ENCODE peak calls at places on chromosomes 13 and 19, in four cellular contexts. One of them, this sample, is unnamed.

GRCh38 chr19:35975608-35976214 is 19.3 kb upstream of the SDHAF1 start:
- DNase-seq in SK-N-SH: no peak
- DNase-seq in tibial nerve: no peak
- DNase-seq in transverse colon: no peak
- DNase-seq in this sample: no peak

GRCh38 chr13:97194473-97194872 is 27.7 kb upstream of the MBNL2 start:
- DNase-seq in transverse colon: no peak
- DNase-seq in tibial nerve: no peak
- DNase-seq in SK-N-SH: no peak
- DNase-seq in this sample: no peak

GRCh38 chr13:82070411-82070810 is 1729.5 kb upstream of the SPRY2 start:
- DNase-seq in transverse colon: no peak
- DNase-seq in tibial nerve: no peak
- DNase-seq in SK-N-SH: no peak
- DNase-seq in this sample: no peak

GRCh38 chr19:29086182-29086581 is 126.8 kb downstream of the UQCRFS1 start:
- DNase-seq in SK-N-SH: no peak
- DNase-seq in tibial nerve: no peak
- DNase-seq in transverse colon: no peak
- DNase-seq in this sample: no peak

GRCh38 chr19:45507864-45508680 is 793 bp downstream of the VASP start:
- DNase-seq in transverse colon: peak
- DNase-seq in SK-N-SH: no peak
- DNase-seq in tibial nerve: no peak
- DNase-seq in this sample: peak

GRCh38 chr13:50788551-50788950 is 54.9 kb downstream of the DLEU7 start:
- DNase-seq in SK-N-SH: no peak
- DNase-seq in transverse colon: no peak
- DNase-seq in tibial nerve: no peak
- DNase-seq in this sample: no peak

GRCh38 chr19:7923295-7924191 is 2.4 kb downstream of the CTXN1 start:
- DNase-seq in tibial nerve: no peak
- DNase-seq in SK-N-SH: no peak
- DNase-seq in transverse colon: no peak
- DNase-seq in this sample: no peak

GRCh38 chr19:409515-410242 is 732 bp upstream of the C2CD4C start:
- DNase-seq in transverse colon: no peak
- DNase-seq in tibial nerve: no peak
- DNase-seq in SK-N-SH: peak
- DNase-seq in this sample: peak

GRCh38 chr13:95267662-95268369 is 33.4 kb downstream of the ABCC4 start:
- DNase-seq in SK-N-SH: no peak
- DNase-seq in tibial nerve: no peak
- DNase-seq in transverse colon: peak
- DNase-seq in this sample: no peak

GRCh38 chr13:34466301-34466700 is 475.8 kb upstream of the NBEA start:
- DNase-seq in SK-N-SH: no peak
- DNase-seq in transverse colon: no peak
- DNase-seq in tibial nerve: no peak
- DNase-seq in this sample: no peak

GRCh38 chr13:114053026-114053425 is 79.2 kb upstream of the C13orf46 start:
- DNase-seq in tibial nerve: no peak
- DNase-seq in transverse colon: no peak
- DNase-seq in SK-N-SH: no peak
- DNase-seq in this sample: no peak

GRCh38 chr19:49473868-49474544 is at the start of gene FLT3LG:
- DNase-seq in transverse colon: peak
- DNase-seq in SK-N-SH: peak
- DNase-seq in tibial nerve: peak
- DNase-seq in this sample: peak

GRCh38 chr13:72397265-72397664 is 330.2 kb downstream of the MZT1 start:
- DNase-seq in tibial nerve: no peak
- DNase-seq in SK-N-SH: no peak
- DNase-seq in transverse colon: no peak
- DNase-seq in this sample: no peak

GRCh38 chr19:54473071-54473941 is at the start of gene CDC42EP5:
- DNase-seq in transverse colon: peak
- DNase-seq in tibial nerve: peak
- DNase-seq in SK-N-SH: peak
- DNase-seq in this sample: peak

GRCh38 chr19:53034948-53035675 is 9.4 kb upstream of the ERVV-2 start:
- DNase-seq in transverse colon: no peak
- DNase-seq in SK-N-SH: no peak
- DNase-seq in tibial nerve: no peak
- DNase-seq in this sample: no peak

GRCh38 chr19:22608441-22608840 is 25.7 kb upstream of the ZNF492 start:
- DNase-seq in transverse colon: no peak
- DNase-seq in SK-N-SH: no peak
- DNase-seq in tibial nerve: no peak
- DNase-seq in this sample: no peak

GRCh38 chr19:34502582-34503545 is 21.3 kb downstream of the WTIP start:
- DNase-seq in transverse colon: no peak
- DNase-seq in SK-N-SH: peak
- DNase-seq in tibial nerve: no peak
- DNase-seq in this sample: no peak

GRCh38 chr19:38162094-38162493 is 61.9 kb downstream of the DPF1 start:
- DNase-seq in transverse colon: no peak
- DNase-seq in SK-N-SH: no peak
- DNase-seq in tibial nerve: no peak
- DNase-seq in this sample: no peak

GRCh38 chr13:93522486-93522885 is 295.9 kb downstream of the GPC6 start:
- DNase-seq in SK-N-SH: no peak
- DNase-seq in tibial nerve: no peak
- DNase-seq in transverse colon: no peak
- DNase-seq in this sample: no peak

GRCh38 chr13:71922191-71922590 is 55.2 kb upstream of the DACH1 start:
- DNase-seq in SK-N-SH: no peak
- DNase-seq in transverse colon: no peak
- DNase-seq in tibial nerve: no peak
- DNase-seq in this sample: no peak

GRCh38 chr13:48749699-48750473 is 96.2 kb downstream of the CYSLTR2 start:
- DNase-seq in SK-N-SH: peak
- DNase-seq in tibial nerve: peak
- DNase-seq in transverse colon: peak
- DNase-seq in this sample: peak

GRCh38 chr19:41917676-41918075 is 10.6 kb downstream of the ERFL start:
- DNase-seq in tibial nerve: no peak
- DNase-seq in transverse colon: no peak
- DNase-seq in SK-N-SH: no peak
- DNase-seq in this sample: no peak

GRCh38 chr13:44434441-44435141 is 61.0 kb downstream of the SERP2 start:
- DNase-seq in SK-N-SH: no peak
- DNase-seq in transverse colon: no peak
- DNase-seq in tibial nerve: no peak
- DNase-seq in this sample: no peak

GRCh38 chr19:37683520-37683919 is 28.3 kb upstream of the ZFP30 start:
- DNase-seq in transverse colon: no peak
- DNase-seq in tibial nerve: no peak
- DNase-seq in SK-N-SH: no peak
- DNase-seq in this sample: no peak

GRCh38 chr13:77800219-77800618 is 102.7 kb downstream of the SLAIN1 start:
- DNase-seq in transverse colon: no peak
- DNase-seq in tibial nerve: no peak
- DNase-seq in SK-N-SH: no peak
- DNase-seq in this sample: no peak

GRCh38 chr19:46945668-46946067 is 74.0 kb upstream of the NPAS1 start:
- DNase-seq in tibial nerve: no peak
- DNase-seq in SK-N-SH: no peak
- DNase-seq in transverse colon: no peak
- DNase-seq in this sample: no peak

GRCh38 chr13:37460211-37460610 is 138.4 kb downstream of the POSTN start:
- DNase-seq in transverse colon: no peak
- DNase-seq in SK-N-SH: no peak
- DNase-seq in tibial nerve: no peak
- DNase-seq in this sample: no peak

GRCh38 chr19:38255759-38256052 is 468 bp downstream of the PPP1R14A start:
- DNase-seq in transverse colon: no peak
- DNase-seq in tibial nerve: no peak
- DNase-seq in SK-N-SH: peak
- DNase-seq in this sample: no peak

GRCh38 chr19:12913871-12914690 is 5.0 kb downstream of the SYCE2 start:
- DNase-seq in tibial nerve: peak
- DNase-seq in transverse colon: peak
- DNase-seq in SK-N-SH: no peak
- DNase-seq in this sample: no peak

GRCh38 chr19:36198116-36198515 is 16.3 kb downstream of the ZNF565 start:
- DNase-seq in tibial nerve: no peak
- DNase-seq in SK-N-SH: no peak
- DNase-seq in transverse colon: no peak
- DNase-seq in this sample: no peak

GRCh38 chr19:9547870-9548269 is 9.4 kb upstream of the ZNF426 start:
- DNase-seq in SK-N-SH: no peak
- DNase-seq in transverse colon: no peak
- DNase-seq in tibial nerve: no peak
- DNase-seq in this sample: no peak

GRCh38 chr19:11203194-11204075 is 6.1 kb upstream of the KANK2 start:
- DNase-seq in tibial nerve: peak
- DNase-seq in SK-N-SH: peak
- DNase-seq in transverse colon: peak
- DNase-seq in this sample: peak
- TF ChIP-seq EP300 in tibial nerve: peak
- TF ChIP-seq EP300 in SK-N-SH: no peak
- TF ChIP-seq EP300 in transverse colon: peak
- TF ChIP-seq EP300 in this sample: peak

GRCh38 chr19:1942078-1942933 is 1.3 kb downstream of the CSNK1G2 start:
- DNase-seq in transverse colon: peak
- DNase-seq in SK-N-SH: peak
- DNase-seq in tibial nerve: peak
- DNase-seq in this sample: peak

GRCh38 chr19:1943661-1944087 is 2.7 kb downstream of the CSNK1G2 start:
- DNase-seq in tibial nerve: no peak
- DNase-seq in SK-N-SH: no peak
- DNase-seq in transverse colon: no peak
- DNase-seq in this sample: no peak

GRCh38 chr19:1941146-1942077 is at the start of gene CSNK1G2:
- DNase-seq in SK-N-SH: no peak
- DNase-seq in tibial nerve: no peak
- DNase-seq in transverse colon: peak
- DNase-seq in this sample: peak

GRCh38 chr19:1944088-1944915 is 3.3 kb downstream of the CSNK1G2 start:
- DNase-seq in transverse colon: peak
- DNase-seq in tibial nerve: no peak
- DNase-seq in SK-N-SH: no peak
- DNase-seq in this sample: no peak

GRCh38 chr19:1942934-1943555 is 2.1 kb downstream of the CSNK1G2 start:
- DNase-seq in tibial nerve: no peak
- DNase-seq in SK-N-SH: no peak
- DNase-seq in transverse colon: no peak
- DNase-seq in this sample: peak
- H3K4me3 ChIP-seq in tibial nerve: peak
- H3K4me3 ChIP-seq in SK-N-SH: peak
- H3K4me3 ChIP-seq in transverse colon: peak
- H3K4me3 ChIP-seq in this sample: peak

DNA sequence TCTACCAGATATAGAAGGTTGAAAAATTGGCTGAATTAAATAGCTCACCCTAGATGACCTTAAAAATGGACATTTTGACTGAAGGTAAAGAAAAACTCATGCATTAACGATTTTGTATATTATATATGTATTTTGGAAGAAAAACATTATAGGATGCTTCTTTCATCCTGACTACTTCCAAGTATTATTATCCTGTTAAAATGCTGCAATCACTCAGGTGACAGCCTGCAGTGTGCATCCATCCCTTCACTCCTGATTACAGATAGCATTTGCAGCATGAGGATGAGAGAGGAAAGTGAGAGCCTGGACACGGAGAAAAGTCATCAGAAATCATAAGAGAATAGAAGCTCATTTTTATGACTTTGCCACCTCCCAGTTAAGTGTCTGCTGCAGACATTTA is 1055.6 kb downstream of the PCDH17 start:
- DNase-seq in transverse colon: no peak
- DNase-seq in tibial nerve: no peak
- DNase-seq in SK-N-SH: peak
- DNase-seq in this sample: no peak
- TF ChIP-seq EP300 in transverse colon: no peak
- TF ChIP-seq EP300 in tibial nerve: no peak
- TF ChIP-seq EP300 in SK-N-SH: no peak
- TF ChIP-seq EP300 in this sample: no peak

GRCh38 chr13:106573855-106574254 is 5.9 kb upstream of the ARGLU1 start:
- DNase-seq in SK-N-SH: no peak
- DNase-seq in transverse colon: peak
- DNase-seq in tibial nerve: peak
- DNase-seq in this sample: peak
- H3K4me3 ChIP-seq in SK-N-SH: no peak
- H3K4me3 ChIP-seq in transverse colon: no peak
- H3K4me3 ChIP-seq in tibial nerve: no peak
- H3K4me3 ChIP-seq in this sample: no peak

DNA sequence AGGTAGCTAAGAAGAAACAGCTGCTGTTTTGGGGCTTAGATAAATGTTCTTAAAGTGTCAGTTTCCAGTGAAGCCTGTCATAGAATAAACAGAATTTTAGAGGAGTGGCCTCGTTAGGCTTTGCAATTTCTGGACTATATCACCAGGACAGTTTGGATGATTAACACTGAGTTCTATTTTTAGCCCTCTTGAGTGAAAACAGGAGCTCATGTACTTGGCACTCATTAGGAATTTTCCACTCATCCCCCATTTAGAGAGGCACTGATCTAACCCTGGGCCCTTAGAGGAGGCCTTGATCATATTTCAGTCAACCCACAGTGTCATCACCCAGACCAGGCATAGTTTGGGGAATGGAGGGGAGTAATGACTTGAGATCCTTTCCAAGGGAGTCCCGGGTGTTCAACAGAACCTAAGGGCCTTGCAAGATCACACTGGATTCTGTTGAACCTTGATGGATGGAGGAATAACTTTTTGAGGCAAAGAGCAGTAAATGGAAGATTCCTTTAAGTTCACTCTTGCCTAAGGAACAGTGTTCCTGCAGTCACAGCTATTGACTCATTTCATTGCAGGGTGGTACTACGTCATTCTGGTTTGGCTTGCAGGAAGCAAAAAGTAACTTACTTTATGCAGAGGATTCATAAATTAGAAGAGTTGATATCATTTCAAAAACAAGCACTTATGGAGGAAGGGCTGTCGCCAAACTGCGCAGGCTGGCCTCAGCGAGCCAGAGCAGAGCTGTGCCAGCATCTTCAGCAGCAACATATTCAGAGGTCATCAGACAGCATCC is 160.2 kb downstream of the SLC7A1 start:
- DNase-seq in transverse colon: no peak
- DNase-seq in tibial nerve: peak
- DNase-seq in SK-N-SH: peak
- DNase-seq in this sample: peak
- TF ChIP-seq EP300 in transverse colon: peak
- TF ChIP-seq EP300 in tibial nerve: peak
- TF ChIP-seq EP300 in SK-N-SH: peak
- TF ChIP-seq EP300 in this sample: no peak

GRCh38 chr19:55857149-55857548 is 20.8 kb downstream of the NLRP4 start:
- DNase-seq in tibial nerve: no peak
- DNase-seq in transverse colon: no peak
- DNase-seq in SK-N-SH: no peak
- DNase-seq in this sample: no peak
- H3K4me3 ChIP-seq in tibial nerve: no peak
- H3K4me3 ChIP-seq in transverse colon: no peak
- H3K4me3 ChIP-seq in SK-N-SH: no peak
- H3K4me3 ChIP-seq in this sample: no peak